ENCODE peak calls at places on chromosome 11, in nine cellular contexts. B is cardiac fibroblast; X is stimulated activated naive CD4-positive, alpha-beta T cell; V is germinal center; W is B cell; O is posterior vena cava; H is PC-3; M is esophagus muscularis mucosa; Y is uterus. A is an unnamed sample.

GRCh38 chr11:74546752-74547151 is 45.6 kb upstream of the POLD3 start:
- DNase-seq in B (no peak), X (no peak), V (no peak), W (no peak), O (no peak), H (peak), M (no peak), Y (no peak), A (peak)

GRCh38 chr11:27722945-27723344 is 22.7 kb upstream of the BDNF start:
- DNase-seq in B (no peak), X (no peak), V (no peak), W (no peak), O (no peak), H (no peak), M (no peak), Y (no peak), A (no peak)

GRCh38 chr11:132126973-132127900 is 756.8 kb downstream of the NTM start:
- DNase-seq in B (peak), X (no peak), V (peak), W (no peak), O (no peak), H (peak), M (no peak), Y (no peak), A (peak)

GRCh38 chr11:90558328-90558865 is 335.5 kb upstream of the CHORDC1 start:
- DNase-seq in B (no peak), X (no peak), V (no peak), W (no peak), O (no peak), H (no peak), M (no peak), Y (no peak), A (no peak)

GRCh38 chr11:75313457-75314272 is 37.8 kb downstream of the ARRB1 start:
- DNase-seq in B (peak), X (no peak), V (no peak), W (no peak), O (peak), H (peak), M (no peak), Y (peak), A (peak)

GRCh38 chr11:78840190-78840589 is 265.5 kb upstream of the NARS2 start:
- DNase-seq in B (peak), X (no peak), V (no peak), W (no peak), O (no peak), H (no peak), M (no peak), Y (no peak), A (no peak)

GRCh38 chr11:13423372-13423771 is 39.6 kb downstream of the BTBD10 start:
- DNase-seq in B (no peak), X (no peak), V (no peak), W (no peak), O (no peak), H (peak), M (no peak), Y (no peak), A (no peak)

GRCh38 chr11:72735495-72736027 is 16.6 kb downstream of the ARAP1 start:
- DNase-seq in B (peak), X (no peak), V (no peak), W (no peak), O (no peak), H (peak), M (no peak), Y (peak), A (peak)

GRCh38 chr11:58919980-58920379 is 19.3 kb upstream of the GLYATL1 start:
- DNase-seq in B (no peak), X (no peak), V (no peak), W (no peak), O (no peak), H (no peak), M (no peak), Y (no peak), A (no peak)

GRCh38 chr11:122642472-122642922 is 13.0 kb upstream of the UBASH3B start:
- DNase-seq in B (peak), X (no peak), V (no peak), W (no peak), O (no peak), H (peak), M (no peak), Y (no peak), A (no peak)

GRCh38 chr11:112727341-112727841 is 233.8 kb upstream of the NCAM1 start:
- DNase-seq in B (no peak), X (no peak), V (no peak), W (no peak), O (no peak), H (no peak), M (no peak), Y (peak), A (no peak)

GRCh38 chr11:9138612-9139579 is 47.5 kb upstream of the SCUBE2 start:
- DNase-seq in B (peak), X (no peak), V (no peak), W (no peak), O (no peak), H (peak), M (no peak), Y (peak), A (peak)

GRCh38 chr11:134501406-134502152 is 89.5 kb upstream of the B3GAT1 start:
- DNase-seq in B (no peak), X (no peak), V (no peak), W (no peak), O (no peak), H (no peak), M (no peak), Y (no peak), A (no peak)

GRCh38 chr11:65440831-65441499 is 18.4 kb downstream of the NEAT1 start:
- DNase-seq in B (peak), X (no peak), V (no peak), W (no peak), O (peak), H (peak), M (no peak), Y (peak), A (no peak)

GRCh38 chr11:57313071-57313787 is 11.5 kb downstream of the TNKS1BP1 start:
- DNase-seq in B (no peak), X (no peak), V (no peak), W (no peak), O (peak), H (no peak), M (no peak), Y (no peak), A (peak)

GRCh38 chr11:78290293-78291176 is 101.8 kb downstream of the USP35 start:
- DNase-seq in B (peak), X (no peak), V (no peak), W (no peak), O (no peak), H (peak), M (no peak), Y (no peak), A (peak)

GRCh38 chr11:83681045-83681781 is 395.0 kb upstream of the CCDC90B start:
- DNase-seq in B (no peak), X (no peak), V (peak), W (no peak), O (no peak), H (no peak), M (no peak), Y (no peak), A (no peak)

GRCh38 chr11:95487391-95487790 is 256.4 kb upstream of the SESN3 start:
- DNase-seq in B (no peak), X (no peak), V (peak), W (peak), O (no peak), H (no peak), M (no peak), Y (no peak), A (no peak)

GRCh38 chr11:118202599-118203422 is 22.0 kb downstream of the JAML start:
- DNase-seq in B (no peak), X (no peak), V (no peak), W (no peak), O (no peak), H (no peak), M (no peak), Y (no peak), A (peak)

GRCh38 chr11:61577383-61578118 is 3.3 kb downstream of the SYT7 start:
- DNase-seq in B (peak), X (no peak), V (no peak), W (no peak), O (no peak), H (peak), M (no peak), Y (no peak), A (no peak)

GRCh38 chr11:64251986-64252837 is 882 bp downstream of the PLCB3 start:
- DNase-seq in B (peak), X (no peak), V (peak), W (no peak), O (no peak), H (peak), M (no peak), Y (peak), A (no peak)

GRCh38 chr11:68341557-68342458 is 29.4 kb downstream of the LRP5 start:
- DNase-seq in B (no peak), X (no peak), V (no peak), W (no peak), O (no peak), H (no peak), M (no peak), Y (no peak), A (no peak)

GRCh38 chr11:8252946-8253345 is 10.7 kb downstream of the LMO1 start:
- DNase-seq in B (no peak), X (no peak), V (no peak), W (peak), O (peak), H (no peak), M (no peak), Y (no peak), A (no peak)

GRCh38 chr11:12889243-12889642 is 119.9 kb upstream of the RASSF10 start:
- DNase-seq in B (peak), X (no peak), V (no peak), W (no peak), O (no peak), H (no peak), M (no peak), Y (peak), A (peak)

GRCh38 chr11:112085822-112086421 is 634 bp downstream of the TIMM8B start:
- DNase-seq in B (peak), X (no peak), V (peak), W (no peak), O (no peak), H (peak), M (no peak), Y (peak), A (no peak)

GRCh38 chr11:134338068-134338467 is 6.3 kb downstream of the GLB1L2 start:
- DNase-seq in B (no peak), X (no peak), V (no peak), W (no peak), O (no peak), H (no peak), M (no peak), Y (no peak), A (no peak)